ENCODE peak calls at places on chromosomes 7 and 10, in seven cellular contexts. G, F, D, Y, J, Q and Z are unnamed samples.

GRCh38 chr10:110959379-110960332 is 40.3 kb downstream of the SHOC2 start:
- DNase-seq in G (no peak), F (no peak), D (no peak), Y (no peak), J (no peak), Q (no peak), Z (no peak)

GRCh38 chr7:159023216-159023615 is 121.5 kb downstream of the VIPR2 start:
- DNase-seq in G (no peak), F (no peak), D (no peak), Y (no peak), J (no peak), Q (no peak), Z (no peak)

GRCh38 chr10:30502266-30503058 is 68.5 kb downstream of the MAP3K8 start:
- DNase-seq in G (no peak), F (peak), D (no peak), Y (no peak), J (no peak), Q (no peak), Z (peak)

GRCh38 chr10:44995914-44996633 is 4.6 kb upstream of the ZNF22 start:
- DNase-seq in G (peak), F (no peak), D (no peak), Y (no peak), J (no peak), Q (no peak), Z (peak)

GRCh38 chr10:93672890-93673289 is 29.5 kb downstream of the FRA10AC1 start:
- DNase-seq in G (no peak), F (no peak), D (no peak), Y (no peak), J (no peak), Q (no peak), Z (no peak)

GRCh38 chr10:740936-741431 is 51.5 kb upstream of the DIP2C start:
- DNase-seq in G (no peak), F (no peak), D (no peak), Y (no peak), J (no peak), Q (no peak), Z (no peak)

GRCh38 chr10:130809761-130810515 is 501.6 kb downstream of the TCERG1L start:
- DNase-seq in G (no peak), F (no peak), D (no peak), Y (no peak), J (no peak), Q (no peak), Z (no peak)

GRCh38 chr7:90625562-90625961 is 29.4 kb downstream of the CDK14 start:
- DNase-seq in G (peak), F (no peak), D (peak), Y (no peak), J (no peak), Q (peak), Z (peak)

DNA sequence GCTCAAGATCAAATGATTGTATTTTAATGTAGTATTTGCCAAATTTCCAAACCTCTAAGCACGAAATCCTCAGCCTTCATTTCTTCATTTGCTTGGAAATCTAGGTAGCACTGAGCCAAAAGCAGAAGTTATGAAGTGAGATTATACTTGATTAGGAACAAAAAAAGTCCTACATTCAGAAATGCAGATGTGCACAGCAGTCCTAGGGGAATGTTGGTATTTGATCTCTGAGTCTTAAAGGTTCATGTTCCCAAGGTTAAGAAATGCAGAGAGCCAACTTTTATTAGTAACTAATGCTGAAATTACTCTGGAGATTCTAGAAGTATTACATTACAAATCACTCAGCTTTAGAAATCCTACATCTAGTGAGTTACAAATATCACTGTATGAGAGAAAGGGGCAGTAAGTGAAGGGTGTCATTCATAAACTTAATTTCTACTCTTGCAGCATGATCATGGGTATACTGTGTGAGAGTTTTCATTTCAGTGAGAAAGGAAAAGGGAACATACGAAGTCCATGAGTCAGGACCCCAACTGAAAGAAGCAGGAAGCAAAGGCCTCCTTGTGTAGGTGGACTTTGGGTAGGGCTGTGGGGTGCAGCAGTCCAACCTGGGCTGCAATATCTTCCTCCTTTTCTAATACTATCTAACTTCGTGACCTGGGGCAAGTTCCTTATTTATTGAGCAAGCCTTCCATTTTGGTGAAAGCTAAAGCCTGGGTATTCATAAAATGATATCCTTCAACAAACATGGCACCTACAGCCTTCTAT is 248.3 kb upstream of the TCF7L2 start:
- DNase-seq in G (no peak), F (no peak), D (no peak), Y (no peak), J (no peak), Q (no peak), Z (peak)
- H3K4me3 ChIP-seq in G (no peak), F (no peak), D (no peak), Y (no peak), J (no peak), Q (no peak), Z (no peak)

GRCh38 chr10:67780759-67781538 is 57.0 kb downstream of the DNAJC12 start:
- DNase-seq in G (no peak), F (no peak), D (no peak), Y (no peak), J (no peak), Q (no peak), Z (no peak)

GRCh38 chr10:67782556-67782955 is 55.4 kb downstream of the DNAJC12 start:
- DNase-seq in G (no peak), F (no peak), D (no peak), Y (no peak), J (no peak), Q (no peak), Z (no peak)

GRCh38 chr10:67775274-67775673 is 62.7 kb downstream of the DNAJC12 start:
- DNase-seq in G (no peak), F (no peak), D (no peak), Y (no peak), J (no peak), Q (no peak), Z (no peak)

GRCh38 chr10:67783576-67784294 is 54.3 kb downstream of the DNAJC12 start:
- DNase-seq in G (no peak), F (no peak), D (no peak), Y (no peak), J (no peak), Q (no peak), Z (no peak)

GRCh38 chr10:67779455-67780205 is 58.4 kb downstream of the DNAJC12 start:
- DNase-seq in G (peak), F (no peak), D (no peak), Y (no peak), J (peak), Q (peak), Z (peak)
- TF ChIP-seq CTCF in G (peak), F (peak), D (peak), Y (peak), J (peak), Q (peak), Z (peak)

GRCh38 chr7:112575864-112576263 is 95.1 kb downstream of the LSMEM1 start:
- DNase-seq in G (no peak), F (no peak), D (no peak), Y (no peak), J (no peak), Q (no peak), Z (no peak)

GRCh38 chr7:112572669-112573301 is 92.0 kb downstream of the LSMEM1 start:
- DNase-seq in G (no peak), F (no peak), D (no peak), Y (no peak), J (no peak), Q (peak), Z (no peak)

GRCh38 chr7:112579388-112579787 is 98.6 kb downstream of the LSMEM1 start:
- DNase-seq in G (no peak), F (no peak), D (no peak), Y (no peak), J (no peak), Q (no peak), Z (no peak)

GRCh38 chr7:112571852-112572607 is 91.2 kb downstream of the LSMEM1 start:
- DNase-seq in G (no peak), F (no peak), D (no peak), Y (no peak), J (no peak), Q (peak), Z (peak)

GRCh38 chr7:112573302-112574039 is 92.7 kb downstream of the LSMEM1 start:
- DNase-seq in G (peak), F (no peak), D (no peak), Y (no peak), J (no peak), Q (peak), Z (peak)
- H3K4me3 ChIP-seq in G (no peak), F (no peak), D (no peak), Y (no peak), J (no peak), Q (no peak), Z (no peak)

GRCh38 chr7:14698239-14698638 is 204.3 kb downstream of the DGKB start:
- DNase-seq in G (peak), F (no peak), D (no peak), Y (no peak), J (no peak), Q (no peak), Z (peak)
- TF ChIP-seq CTCF in G (peak), F (no peak), D (peak), Y (no peak), J (no peak), Q (no peak), Z (no peak)

GRCh38 chr7:128026551-128026950 is 4.7 kb downstream of the LRRC4 start:
- DNase-seq in G (no peak), F (no peak), D (no peak), Y (no peak), J (no peak), Q (no peak), Z (no peak)
- H3K4me3 ChIP-seq in G (no peak), F (no peak), D (no peak), Y (no peak), J (no peak), Q (no peak), Z (no peak)

GRCh38 chr7:55550010-55550409 is 22.3 kb downstream of the VOPP1 start:
- DNase-seq in G (no peak), F (no peak), D (no peak), Y (no peak), J (no peak), Q (peak), Z (no peak)
- TF ChIP-seq CTCF in G (no peak), F (peak), D (peak), Y (peak), J (no peak), Q (peak), Z (no peak)

GRCh38 chr7:2698581-2699288 is 10.7 kb downstream of the AMZ1 start:
- DNase-seq in G (no peak), F (peak), D (no peak), Y (no peak), J (no peak), Q (no peak), Z (no peak)
- H3K4me3 ChIP-seq in G (no peak), F (no peak), D (no peak), Y (no peak), J (no peak), Q (no peak), Z (no peak)

GRCh38 chr10:43199088-43199683 is 60.9 kb downstream of the CSGALNACT2 start:
- DNase-seq in G (no peak), F (peak), D (peak), Y (no peak), J (no peak), Q (no peak), Z (no peak)

GRCh38 chr10:43198682-43199005 is 60.4 kb downstream of the CSGALNACT2 start:
- DNase-seq in G (no peak), F (peak), D (peak), Y (no peak), J (no peak), Q (no peak), Z (no peak)

GRCh38 chr10:43196981-43197833 is 59.0 kb downstream of the CSGALNACT2 start:
- DNase-seq in G (no peak), F (peak), D (peak), Y (no peak), J (no peak), Q (no peak), Z (no peak)

GRCh38 chr10:43196131-43196980 is 58.1 kb downstream of the CSGALNACT2 start:
- DNase-seq in G (no peak), F (peak), D (peak), Y (no peak), J (no peak), Q (no peak), Z (no peak)

DNA sequence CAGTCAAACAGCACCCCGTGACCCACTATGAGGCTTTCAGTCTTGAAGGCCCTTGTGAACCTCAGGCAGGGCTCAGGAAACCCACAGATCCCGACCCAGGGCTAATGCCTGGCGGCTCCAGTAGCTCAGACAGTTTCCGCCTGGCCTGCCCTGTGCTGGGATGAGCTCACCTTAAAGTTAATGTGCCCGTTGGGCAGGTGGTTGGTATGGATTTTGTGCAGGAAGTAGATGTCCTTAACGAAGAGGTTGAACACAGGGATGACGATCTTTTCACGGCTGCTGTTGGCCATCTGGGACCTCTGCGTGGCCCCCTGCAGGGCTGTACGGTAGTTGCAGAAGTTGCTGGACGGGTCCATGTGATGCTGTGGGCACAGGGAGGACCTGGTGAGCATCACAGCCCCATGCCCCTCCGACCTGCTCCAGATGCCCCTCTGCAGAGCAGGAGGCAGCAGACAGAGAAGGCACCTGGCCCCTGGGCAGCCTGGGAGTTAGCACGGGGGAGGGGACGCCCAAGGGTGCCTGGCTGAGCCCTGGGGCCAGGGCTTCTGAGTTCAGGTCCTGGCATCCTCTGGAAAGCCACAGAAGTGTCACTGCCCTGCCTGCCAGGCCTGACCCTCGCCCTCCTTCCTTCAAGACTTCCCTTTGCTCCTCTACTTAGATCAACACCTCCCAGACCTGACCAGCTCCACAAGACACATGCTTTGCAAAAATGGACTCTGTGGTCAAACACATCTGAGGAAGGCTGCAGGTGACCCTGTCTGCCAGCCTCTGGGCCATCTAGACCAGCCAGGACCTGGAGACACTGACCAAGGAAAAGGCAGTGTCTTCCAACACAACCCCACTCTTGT is 59.8 kb downstream of the CSGALNACT2 start:
- DNase-seq in G (no peak), F (peak), D (peak), Y (no peak), J (no peak), Q (no peak), Z (peak)
- TF ChIP-seq CTCF in G (peak), F (peak), D (no peak), Y (peak), J (peak), Q (peak), Z (peak)

GRCh38 chr10:59868974-59869940 is 37.1 kb downstream of the CCDC6 start:
- DNase-seq in G (no peak), F (no peak), D (no peak), Y (no peak), J (no peak), Q (no peak), Z (no peak)
- H3K4me3 ChIP-seq in G (no peak), F (no peak), D (no peak), Y (no peak), J (no peak), Q (no peak), Z (no peak)

GRCh38 chr10:71647526-71648354 is 71.8 kb downstream of the C10orf105 start:
- DNase-seq in G (no peak), F (no peak), D (no peak), Y (no peak), J (no peak), Q (no peak), Z (no peak)
- TF ChIP-seq CTCF in G (peak), F (peak), D (peak), Y (peak), J (peak), Q (no peak), Z (peak)